ENCODE peak calls at places on chromosomes 1 and 21, in ten cellular contexts. Q is choroid plexus epithelial cell; T is non-pigmented ciliary epithelial cell; Y is central memory CD4-positive, alpha-beta T cell; D is COLO829; M is amniotic epithelial cell; F is activated T-helper 9 cell treated with anti-CD3 and anti-CD28 coated beads, Interleukin-2, amount 50 U/mL, for 16 hours; L is M059J; I is ACHN; B is NCI-H446. A is an unnamed sample.

GRCh38 chr1:119186471-119186870 is 46.0 kb upstream of the WARS2 start:
- DNase-seq in T (no peak), L (no peak), D (no peak), B (no peak), I (no peak), F (no peak), Y (no peak), Q (no peak), M (peak), A (no peak)

GRCh38 chr1:47189844-47190562 is at the start of gene PDZK1IP1:
- DNase-seq in D (no peak), B (no peak), L (peak), M (peak), T (no peak), F (no peak), Q (peak), I (peak), Y (no peak), A (no peak)

GRCh38 chr1:94986783-94987182 is 59.9 kb upstream of the CNN3 start:
- DNase-seq in Y (no peak), F (no peak), M (peak), T (peak), I (peak), Q (peak), D (no peak), L (peak), B (no peak), A (peak)

GRCh38 chr1:156069490-156070455 is 8.8 kb downstream of the RAB25 start:
- DNase-seq in D (no peak), F (no peak), Y (no peak), T (no peak), Q (no peak), B (no peak), M (no peak), I (no peak), L (no peak), A (peak)

GRCh38 chr21:33976980-33977720 is 61.5 kb upstream of the ATP5PO start:
- DNase-seq in F (no peak), B (no peak), M (no peak), Q (peak), D (no peak), Y (no peak), I (no peak), L (no peak), T (no peak), A (no peak)

GRCh38 chr1:35631396-35631795 is 9.9 kb downstream of the PSMB2 start:
- DNase-seq in D (no peak), I (no peak), B (no peak), F (no peak), T (no peak), M (peak), L (no peak), Y (no peak), Q (no peak), A (no peak)

GRCh38 chr1:218403300-218403699 is 58.2 kb downstream of the TGFB2 start:
- DNase-seq in D (no peak), B (no peak), M (no peak), T (no peak), L (no peak), I (no peak), Y (no peak), F (no peak), Q (no peak), A (no peak)

GRCh38 chr1:24970926-24971530 is 41.0 kb upstream of the RUNX3 start:
- DNase-seq in Y (no peak), L (no peak), I (no peak), D (no peak), M (no peak), F (no peak), Q (peak), B (no peak), T (no peak), A (no peak)

GRCh38 chr1:55468438-55468837 is 253.3 kb upstream of the USP24 start:
- DNase-seq in F (no peak), Q (no peak), Y (no peak), M (no peak), D (no peak), I (no peak), L (no peak), T (no peak), B (no peak), A (no peak)

GRCh38 chr1:226763741-226764264 is 24.7 kb upstream of the ITPKB start:
- DNase-seq in I (no peak), L (peak), M (peak), D (peak), F (no peak), T (peak), Y (peak), B (no peak), Q (peak), A (peak)

GRCh38 chr1:90475623-90476022 is 241.5 kb downstream of the BARHL2 start:
- DNase-seq in Y (no peak), D (no peak), I (no peak), L (no peak), M (no peak), B (no peak), F (no peak), T (no peak), Q (peak), A (no peak)

GRCh38 chr21:17783816-17784598 is 35.1 kb downstream of the C21orf91 start:
- DNase-seq in Q (no peak), F (no peak), I (no peak), T (no peak), D (no peak), M (no peak), L (no peak), Y (peak), B (no peak), A (no peak)

GRCh38 chr1:227447531-227447990 is 115.8 kb upstream of the ZNF678 start:
- DNase-seq in M (peak), Q (no peak), I (no peak), Y (no peak), B (peak), F (no peak), T (no peak), L (no peak), D (no peak), A (peak)

GRCh38 chr1:119554188-119554587 is 47.2 kb downstream of the HSD3B1 start:
- DNase-seq in B (no peak), F (no peak), Y (no peak), I (no peak), L (peak), D (peak), M (peak), T (peak), Q (peak), A (peak)

GRCh38 chr1:212938846-212939245 is 11.5 kb upstream of the VASH2 start:
- DNase-seq in Y (no peak), I (no peak), T (no peak), Q (no peak), D (no peak), M (no peak), F (no peak), B (no peak), L (no peak), A (no peak)

GRCh38 chr1:183609313-183609712 is 19.1 kb upstream of the NCF2 start:
- DNase-seq in M (peak), Y (no peak), F (no peak), D (no peak), B (peak), T (no peak), I (peak), L (peak), Q (peak), A (peak)

GRCh38 chr1:234874291-234875288 is 254.0 kb downstream of the TOMM20 start:
- DNase-seq in I (peak), Y (no peak), M (peak), B (no peak), D (no peak), T (no peak), L (peak), Q (no peak), F (no peak), A (no peak)

GRCh38 chr1:82837261-82837660 is 1036.5 kb downstream of the ADGRL2 start:
- DNase-seq in T (no peak), I (no peak), B (no peak), Y (no peak), Q (no peak), F (no peak), D (no peak), M (no peak), L (peak), A (no peak)

GRCh38 chr1:24151175-24151533 is 8.2 kb upstream of the IL22RA1 start:
- DNase-seq in B (no peak), T (no peak), L (no peak), I (no peak), Q (no peak), F (no peak), M (no peak), D (no peak), Y (no peak), A (no peak)

GRCh38 chr1:109788695-109789521 is 25.2 kb upstream of the EPS8L3 start:
- DNase-seq in T (no peak), Q (peak), B (no peak), Y (no peak), I (peak), L (no peak), F (no peak), M (no peak), D (no peak), A (peak)

GRCh38 chr1:62175568-62176179 is 19.0 kb upstream of the L1TD1 start:
- DNase-seq in L (peak), M (peak), F (no peak), I (peak), Q (peak), B (peak), Y (peak), T (peak), D (peak), A (peak)

GRCh38 chr1:90800012-90800717 is 83.1 kb upstream of the BARHL2 start:
- DNase-seq in D (no peak), Q (peak), L (no peak), Y (no peak), B (no peak), T (no peak), F (no peak), M (no peak), I (no peak), A (no peak)

GRCh38 chr1:105997516-105997915 is 1059.0 kb upstream of the PRMT6 start:
- DNase-seq in B (no peak), T (no peak), F (no peak), I (no peak), Q (no peak), M (no peak), Y (no peak), L (no peak), D (no peak), A (no peak)

GRCh38 chr1:159854101-159854692 is 8.3 kb downstream of the VSIG8 start:
- DNase-seq in T (no peak), M (peak), I (peak), Y (no peak), B (no peak), L (peak), D (no peak), Q (peak), F (no peak), A (peak)

GRCh38 chr1:210951279-210951678 is 182.7 kb downstream of the KCNH1 start:
- DNase-seq in I (no peak), T (no peak), M (no peak), Y (no peak), Q (no peak), B (no peak), D (no peak), L (no peak), F (no peak), A (no peak)

GRCh38 chr1:165355977-165356811 is at the start of gene LMX1A:
- DNase-seq in M (no peak), F (no peak), Q (no peak), L (no peak), B (no peak), Y (no peak), I (no peak), T (no peak), D (no peak), A (no peak)

GRCh38 chr1:94434339-94435092 is 16.3 kb downstream of the ABCD3 start:
- DNase-seq in Y (no peak), B (no peak), M (peak), Q (no peak), I (no peak), F (no peak), L (no peak), D (no peak), T (no peak), A (no peak)

GRCh38 chr1:169601096-169601881 is 15.0 kb upstream of the F5 start:
- DNase-seq in I (peak), F (no peak), Y (no peak), M (peak), B (no peak), D (peak), T (peak), L (peak), Q (peak), A (peak)

GRCh38 chr1:201374376-201374775 is 3.1 kb downstream of the TNNT2 start:
- DNase-seq in Y (no peak), M (no peak), B (no peak), T (no peak), Q (no peak), I (no peak), L (no peak), D (no peak), F (no peak), A (no peak)

GRCh38 chr1:13930151-13930550 is 230.2 kb downstream of the PRDM2 start:
- DNase-seq in F (no peak), T (no peak), B (no peak), D (no peak), M (no peak), Q (peak), L (no peak), Y (no peak), I (no peak), A (no peak)